ENCODE peak calls at places on chromosomes 12 and 14, in four cellular contexts. One of them, this sample, is unnamed.

GRCh38 chr14:85531594-85532391 is 1.8 kb downstream of the FLRT2 start:
- DNase-seq in amygdala: peak; percentile 30
- DNase-seq in NCI-H1105 treated with DMSO at 0.1 percent for 48 hours: no peak
- DNase-seq in GM12891: no peak
- DNase-seq in this sample: peak; percentile 10

GRCh38 chr12:125203145-125203765 is 138.0 kb downstream of the AACS start:
- DNase-seq in amygdala: no peak
- DNase-seq in NCI-H1105 treated with DMSO at 0.1 percent for 48 hours: peak; percentile 73
- DNase-seq in GM12891: no peak
- DNase-seq in this sample: peak; percentile 44

GRCh38 chr12:124007356-124007755 is 34.3 kb downstream of the ZNF664 start:
- DNase-seq in amygdala: no peak
- DNase-seq in NCI-H1105 treated with DMSO at 0.1 percent for 48 hours: no peak
- DNase-seq in GM12891: no peak
- DNase-seq in this sample: no peak

GRCh38 chr12:4450551-4451112 is 5.0 kb upstream of the FGF6 start:
- DNase-seq in amygdala: no peak
- DNase-seq in NCI-H1105 treated with DMSO at 0.1 percent for 48 hours: no peak
- DNase-seq in GM12891: no peak
- DNase-seq in this sample: no peak

GRCh38 chr12:104475269-104475668 is 18.5 kb downstream of the CHST11 start:
- DNase-seq in amygdala: no peak
- DNase-seq in NCI-H1105 treated with DMSO at 0.1 percent for 48 hours: no peak
- DNase-seq in GM12891: no peak
- DNase-seq in this sample: no peak

GRCh38 chr12:47165934-47166333 is 86.2 kb upstream of the AMIGO2 start:
- DNase-seq in amygdala: no peak
- DNase-seq in NCI-H1105 treated with DMSO at 0.1 percent for 48 hours: no peak
- DNase-seq in GM12891: no peak
- DNase-seq in this sample: no peak

GRCh38 chr12:53956914-53957536 is 2.3 kb downstream of the HOXC12 start:
- DNase-seq in amygdala: no peak
- DNase-seq in NCI-H1105 treated with DMSO at 0.1 percent for 48 hours: no peak
- DNase-seq in GM12891: no peak
- DNase-seq in this sample: no peak

GRCh38 chr14:51862839-51863235 is 2.4 kb downstream of the GNG2 start:
- DNase-seq in amygdala: no peak
- DNase-seq in NCI-H1105 treated with DMSO at 0.1 percent for 48 hours: no peak
- DNase-seq in GM12891: no peak
- DNase-seq in this sample: no peak

GRCh38 chr12:79508622-79509021 is 182.1 kb downstream of the PAWR start:
- DNase-seq in amygdala: no peak
- DNase-seq in NCI-H1105 treated with DMSO at 0.1 percent for 48 hours: no peak
- DNase-seq in GM12891: no peak
- DNase-seq in this sample: no peak

GRCh38 chr14:70635971-70636595 is 5.6 kb upstream of the TTC9 start:
- DNase-seq in amygdala: no peak
- DNase-seq in NCI-H1105 treated with DMSO at 0.1 percent for 48 hours: no peak
- DNase-seq in GM12891: no peak
- DNase-seq in this sample: no peak

GRCh38 chr14:104536942-104537612 is 42.5 kb upstream of the C14orf180 start:
- DNase-seq in amygdala: no peak
- DNase-seq in NCI-H1105 treated with DMSO at 0.1 percent for 48 hours: no peak
- DNase-seq in GM12891: no peak
- DNase-seq in this sample: no peak

GRCh38 chr12:119593578-119594398 is at the start of gene TMEM233:
- DNase-seq in amygdala: no peak
- DNase-seq in NCI-H1105 treated with DMSO at 0.1 percent for 48 hours: peak; percentile 31
- DNase-seq in GM12891: no peak
- DNase-seq in this sample: no peak

GRCh38 chr12:49388682-49389081 is 21.4 kb downstream of the SPATS2 start:
- DNase-seq in amygdala: no peak
- DNase-seq in NCI-H1105 treated with DMSO at 0.1 percent for 48 hours: no peak
- DNase-seq in GM12891: no peak
- DNase-seq in this sample: no peak

GRCh38 chr12:93990832-93991748 is 157.3 kb upstream of the PLXNC1 start:
- DNase-seq in amygdala: peak; percentile 52
- DNase-seq in NCI-H1105 treated with DMSO at 0.1 percent for 48 hours: no peak
- DNase-seq in GM12891: no peak
- DNase-seq in this sample: no peak

GRCh38 chr14:98197933-98198332 is 1074.1 kb downstream of the BCL11B start:
- DNase-seq in amygdala: no peak
- DNase-seq in NCI-H1105 treated with DMSO at 0.1 percent for 48 hours: no peak
- DNase-seq in GM12891: no peak
- DNase-seq in this sample: no peak

GRCh38 chr14:66206554-66206953 is 279.6 kb upstream of the CCDC196 start:
- DNase-seq in amygdala: no peak
- DNase-seq in NCI-H1105 treated with DMSO at 0.1 percent for 48 hours: no peak
- DNase-seq in GM12891: no peak
- DNase-seq in this sample: no peak

GRCh38 chr14:30299915-30300314 is 259.0 kb upstream of the G2E3 start:
- DNase-seq in amygdala: no peak
- DNase-seq in NCI-H1105 treated with DMSO at 0.1 percent for 48 hours: no peak
- DNase-seq in GM12891: no peak
- DNase-seq in this sample: no peak

GRCh38 chr12:102876883-102877282 is 40.2 kb downstream of the PAH start:
- DNase-seq in amygdala: no peak
- DNase-seq in NCI-H1105 treated with DMSO at 0.1 percent for 48 hours: peak; percentile 26
- DNase-seq in GM12891: no peak
- DNase-seq in this sample: no peak

GRCh38 chr12:116582610-116583009 is 23.4 kb downstream of the MAP1LC3B2 start:
- DNase-seq in amygdala: no peak
- DNase-seq in NCI-H1105 treated with DMSO at 0.1 percent for 48 hours: no peak
- DNase-seq in GM12891: no peak
- DNase-seq in this sample: no peak

GRCh38 chr14:105145381-105146180 is 23.0 kb downstream of the JAG2 start:
- DNase-seq in amygdala: no peak
- DNase-seq in NCI-H1105 treated with DMSO at 0.1 percent for 48 hours: no peak
- DNase-seq in GM12891: no peak
- DNase-seq in this sample: no peak

GRCh38 chr12:121578230-121579189 is 2.3 kb downstream of the KDM2B start:
- DNase-seq in amygdala: no peak
- DNase-seq in NCI-H1105 treated with DMSO at 0.1 percent for 48 hours: no peak
- DNase-seq in GM12891: no peak
- DNase-seq in this sample: peak; percentile 67

GRCh38 chr12:59664495-59664894 is 68.7 kb downstream of the SLC16A7 start:
- DNase-seq in amygdala: no peak
- DNase-seq in NCI-H1105 treated with DMSO at 0.1 percent for 48 hours: no peak
- DNase-seq in GM12891: no peak
- DNase-seq in this sample: no peak

GRCh38 chr12:101277443-101277842 is 2.5 kb upstream of the UTP20 start:
- DNase-seq in amygdala: no peak
- DNase-seq in NCI-H1105 treated with DMSO at 0.1 percent for 48 hours: no peak
- DNase-seq in GM12891: no peak
- DNase-seq in this sample: no peak

This sample was measured in GM20000.